ENCODE peak calls at places on chromosomes 2 and 18, in nine cellular contexts. K is prostate gland, S is chondrocyte, Z is tibial nerve, G is MCF 10A, X is Panc1, D is BE2C, T is neural crest cell, V is A549. P is an unnamed sample.

GRCh38 chr18:74242451-74243096 is 49.2 kb downstream of the CYB5A start:
- DNase-seq in K (no peak), S (no peak), Z (no peak), G (no peak), X (no peak), D (no peak), T (no peak), V (no peak), P (no peak)

GRCh38 chr2:124804014-124804940 is 779.2 kb downstream of the CNTNAP5 start:
- DNase-seq in K (no peak), S (no peak), Z (no peak), G (peak), X (peak), D (peak), T (no peak), V (peak), P (peak)

GRCh38 chr18:5895886-5896740 is 791 bp upstream of the TMEM200C start:
- DNase-seq in K (no peak), S (no peak), Z (no peak), G (no peak), X (no peak), D (no peak), T (peak), V (no peak), P (peak)

GRCh38 chr2:117470311-117471095 is 344.0 kb upstream of the DDX18 start:
- DNase-seq in K (peak), S (no peak), Z (no peak), G (peak), X (peak), D (peak), T (peak), V (no peak), P (peak)

GRCh38 chr2:10688921-10689807 is 611 bp downstream of the NOL10 start:
- DNase-seq in K (no peak), S (no peak), Z (no peak), G (peak), X (no peak), D (no peak), T (peak), V (peak), P (peak)

GRCh38 chr2:219473511-219473910 is 25.2 kb upstream of the GMPPA start:
- DNase-seq in K (no peak), S (no peak), Z (no peak), G (no peak), X (no peak), D (no peak), T (no peak), V (no peak), P (no peak)

GRCh38 chr2:126506786-126507185 is 149.2 kb upstream of the GYPC start:
- DNase-seq in K (no peak), S (no peak), Z (no peak), G (no peak), X (no peak), D (no peak), T (no peak), V (no peak), P (no peak)

GRCh38 chr2:105919826-105920225 is 175.1 kb downstream of the NCK2 start:
- DNase-seq in K (no peak), S (no peak), Z (no peak), G (peak), X (no peak), D (peak), T (peak), V (peak), P (peak)

GRCh38 chr2:20585710-20586378 is 65.1 kb downstream of the HS1BP3 start:
- DNase-seq in K (no peak), S (peak), Z (no peak), G (no peak), X (no peak), D (no peak), T (no peak), V (no peak), P (no peak)

GRCh38 chr2:234579231-234579962 is 82.5 kb upstream of the ARL4C start:
- DNase-seq in K (no peak), S (no peak), Z (no peak), G (no peak), X (no peak), D (no peak), T (no peak), V (no peak), P (no peak)

GRCh38 chr2:11244091-11244826 is 89.0 kb downstream of the SLC66A3 start:
- DNase-seq in K (no peak), S (no peak), Z (no peak), G (no peak), X (no peak), D (no peak), T (no peak), V (no peak), P (no peak)

GRCh38 chr18:3453540-3454364 is 3.8 kb downstream of the TGIF1 start:
- DNase-seq in K (peak), S (no peak), Z (peak), G (peak), X (no peak), D (no peak), T (peak), V (no peak), P (peak)

GRCh38 chr2:26652361-26653041 is 11.3 kb upstream of the CIB4 start:
- DNase-seq in K (no peak), S (peak), Z (no peak), G (no peak), X (no peak), D (peak), T (no peak), V (no peak), P (no peak)

GRCh38 chr2:158487419-158487818 is 30.7 kb downstream of the PKP4 start:
- DNase-seq in K (no peak), S (no peak), Z (no peak), G (peak), X (no peak), D (no peak), T (no peak), V (no peak), P (no peak)

GRCh38 chr2:120709608-120710041 is 26.0 kb upstream of the GLI2 start:
- DNase-seq in K (no peak), S (no peak), Z (no peak), G (no peak), X (no peak), D (no peak), T (no peak), V (no peak), P (no peak)

GRCh38 chr18:68418881-68419280 is 296.0 kb downstream of the TMX3 start:
- DNase-seq in K (no peak), S (no peak), Z (no peak), G (no peak), X (no peak), D (no peak), T (no peak), V (no peak), P (no peak)

GRCh38 chr18:76467371-76468190 is 27.5 kb downstream of the ZNF516 start:
- DNase-seq in K (no peak), S (no peak), Z (no peak), G (no peak), X (no peak), D (no peak), T (no peak), V (no peak), P (no peak)

GRCh38 chr2:208440716-208441115 is 34.1 kb downstream of the PTH2R start:
- DNase-seq in K (no peak), S (no peak), Z (no peak), G (no peak), X (no peak), D (no peak), T (no peak), V (no peak), P (no peak)

GRCh38 chr18:79542876-79543750 is 136.5 kb upstream of the CTDP1 start:
- DNase-seq in K (no peak), S (peak), Z (no peak), G (no peak), X (no peak), D (no peak), T (no peak), V (no peak), P (no peak)

GRCh38 chr2:227629435-227629834 is 12.1 kb downstream of the SCYGR4 start:
- DNase-seq in K (no peak), S (no peak), Z (no peak), G (no peak), X (no peak), D (peak), T (no peak), V (no peak), P (no peak)

GRCh38 chr18:21330122-21330701 is 88.2 kb downstream of the GREB1L start:
- DNase-seq in K (no peak), S (no peak), Z (no peak), G (peak), X (peak), D (no peak), T (no peak), V (peak), P (no peak)

GRCh38 chr2:232229296-232229916 is 149.1 kb upstream of the ALPP start:
- DNase-seq in K (no peak), S (no peak), Z (no peak), G (no peak), X (no peak), D (no peak), T (no peak), V (no peak), P (no peak)

GRCh38 chr18:51273435-51273834 is 76.0 kb upstream of the MEX3C start:
- DNase-seq in K (no peak), S (no peak), Z (no peak), G (no peak), X (no peak), D (no peak), T (no peak), V (no peak), P (no peak)

GRCh38 chr2:38751847-38752410 is 768 bp upstream of the SRSF7 start:
- DNase-seq in K (no peak), S (no peak), Z (no peak), G (no peak), X (no peak), D (peak), T (peak), V (peak), P (no peak)

GRCh38 chr2:238139141-238139840 is 823 bp downstream of the KLHL30 start:
- DNase-seq in K (no peak), S (no peak), Z (no peak), G (no peak), X (no peak), D (no peak), T (no peak), V (no peak), P (peak)

GRCh38 chr2:64414736-64415435 is 39.1 kb upstream of the LGALSL start:
- DNase-seq in K (no peak), S (no peak), Z (no peak), G (no peak), X (no peak), D (no peak), T (no peak), V (no peak), P (no peak)

GRCh38 chr2:77954931-77955330 is 432.8 kb upstream of the LRRTM4 start:
- DNase-seq in K (no peak), S (no peak), Z (no peak), G (no peak), X (no peak), D (no peak), T (no peak), V (no peak), P (no peak)
- TF ChIP-seq CTCF in K (no peak), S (no peak), Z (no peak), G (no peak), X (peak), D (peak), T (peak), V (no peak), P (peak)

DNA sequence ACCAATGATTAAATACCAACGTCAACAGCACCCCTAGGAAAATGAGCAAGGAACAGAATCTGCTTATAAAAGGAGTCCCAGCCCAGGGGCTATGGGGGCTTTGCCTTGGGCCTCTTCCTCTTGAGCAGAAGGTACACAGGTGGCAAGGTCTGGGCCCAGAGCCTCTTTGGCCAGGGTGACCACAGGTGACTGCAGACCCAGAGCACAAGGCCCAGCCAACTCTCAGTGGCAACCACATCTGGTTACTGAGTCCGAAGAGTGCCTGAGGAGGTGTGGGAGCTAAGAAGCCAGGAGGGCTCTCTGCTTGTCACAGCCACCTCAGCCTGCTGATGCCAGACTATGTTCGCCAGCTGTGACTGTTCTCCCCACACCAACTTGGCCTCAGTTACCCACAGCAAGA is 34.3 kb upstream of the CHN1 start:
- DNase-seq in K (no peak), S (no peak), Z (no peak), G (no peak), X (no peak), D (no peak), T (no peak), V (no peak), P (no peak)
- TF ChIP-seq CTCF in K (no peak), S (no peak), Z (no peak), G (no peak), X (no peak), D (no peak), T (no peak), V (no peak), P (no peak)

GRCh38 chr2:186256540-186256939 is 229.5 kb upstream of the ZC3H15 start:
- DNase-seq in K (no peak), S (no peak), Z (no peak), G (peak), X (no peak), D (no peak), T (no peak), V (peak), P (no peak)
- TF ChIP-seq CTCF in K (no peak), S (peak), Z (peak), G (peak), X (peak), D (peak), T (peak), V (peak), P (peak)

GRCh38 chr2:241315183-241315878 is at the start of gene HDLBP:
- DNase-seq in K (peak), S (peak), Z (peak), G (peak), X (peak), D (peak), T (peak), V (peak), P (peak)
- TF ChIP-seq CTCF in K (no peak), S (peak), Z (no peak), G (peak), X (peak), D (peak), T (peak), V (peak), P (no peak)

DNA sequence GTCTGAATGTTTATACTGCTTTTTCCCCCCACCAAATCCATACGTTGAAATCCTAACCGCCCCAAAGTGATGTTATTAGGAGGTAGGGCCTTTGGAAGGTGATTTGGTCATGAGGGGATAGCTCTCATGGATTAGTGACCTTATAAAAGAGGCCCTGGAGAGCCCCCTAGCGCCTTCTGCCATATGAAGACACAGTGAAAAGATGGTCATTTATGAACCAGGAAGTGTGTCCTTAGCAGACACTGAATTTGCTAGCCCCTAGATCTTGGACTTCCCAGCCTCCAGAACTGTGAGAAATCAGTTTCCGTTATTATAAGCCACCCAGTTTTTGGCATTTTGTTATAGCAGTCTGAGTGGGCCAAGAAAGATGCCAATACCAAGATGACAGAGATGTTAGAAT is 7.2 kb upstream of the TSN start:
- DNase-seq in K (no peak), S (no peak), Z (no peak), G (peak), X (no peak), D (peak), T (no peak), V (no peak), P (no peak)
- TF ChIP-seq CTCF in K (no peak), S (peak), Z (no peak), G (peak), X (no peak), D (peak), T (peak), V (peak), P (no peak)

GRCh38 chr2:44330801-44331200 is 30.5 kb downstream of the PREPL start:
- DNase-seq in K (no peak), S (no peak), Z (no peak), G (peak), X (no peak), D (no peak), T (no peak), V (no peak), P (no peak)

GRCh38 chr2:44333994-44334393 is 27.3 kb downstream of the PREPL start:
- DNase-seq in K (no peak), S (no peak), Z (no peak), G (no peak), X (no peak), D (no peak), T (no peak), V (no peak), P (no peak)

GRCh38 chr2:44335806-44336538 is 25.3 kb downstream of the PREPL start:
- DNase-seq in K (no peak), S (no peak), Z (no peak), G (no peak), X (no peak), D (no peak), T (no peak), V (no peak), P (no peak)
- TF ChIP-seq CTCF in K (no peak), S (no peak), Z (no peak), G (no peak), X (no peak), D (no peak), T (no peak), V (no peak), P (no peak)

GRCh38 chr2:30232027-30232800 is 880 bp downstream of the LBH start:
- DNase-seq in K (peak), S (no peak), Z (no peak), G (no peak), X (no peak), D (peak), T (peak), V (peak), P (peak)

GRCh38 chr2:30232801-30233130 is 1.4 kb downstream of the LBH start:
- DNase-seq in K (no peak), S (no peak), Z (no peak), G (no peak), X (no peak), D (no peak), T (no peak), V (peak), P (no peak)

GRCh38 chr2:30231726-30232026 is 342 bp downstream of the LBH start:
- DNase-seq in K (no peak), S (no peak), Z (no peak), G (no peak), X (no peak), D (no peak), T (no peak), V (peak), P (no peak)

GRCh38 chr2:30234180-30234971 is 3.0 kb downstream of the LBH start:
- DNase-seq in K (peak), S (no peak), Z (peak), G (peak), X (no peak), D (no peak), T (no peak), V (peak), P (peak)

GRCh38 chr2:30233142-30233961 is 2.0 kb downstream of the LBH start:
- DNase-seq in K (no peak), S (no peak), Z (no peak), G (no peak), X (no peak), D (no peak), T (no peak), V (peak), P (no peak)
- TF ChIP-seq CTCF in K (no peak), S (peak), Z (no peak), G (no peak), X (no peak), D (no peak), T (no peak), V (no peak), P (no peak)

P was measured in endothelial cell.